ENCODE peak calls at places on chromosomes 12 and 14, in six cellular contexts. One of them, this sample, is unnamed.

GRCh38 chr14:105818712-105819005 is 292.3 kb downstream of the TMEM121 start:
- DNase-seq in mesendoderm: no peak
- DNase-seq in IMR-90: no peak
- DNase-seq in H9: no peak
- DNase-seq in mesenchymal stem cell: no peak
- DNase-seq in neuronal stem cell: no peak
- DNase-seq in this sample: no peak

GRCh38 chr12:77893918-77894317 is 63.2 kb downstream of the NAV3 start:
- DNase-seq in H9: no peak
- DNase-seq in mesendoderm: no peak
- DNase-seq in mesenchymal stem cell: peak
- DNase-seq in neuronal stem cell: no peak
- DNase-seq in IMR-90: peak
- DNase-seq in this sample: no peak

GRCh38 chr12:50222275-50222783 is 55.2 kb upstream of the CERS5 start:
- DNase-seq in H9: peak
- DNase-seq in mesendoderm: peak
- DNase-seq in mesenchymal stem cell: peak
- DNase-seq in neuronal stem cell: peak
- DNase-seq in IMR-90: peak
- DNase-seq in this sample: no peak

GRCh38 chr12:4320287-4320858 is 640 bp upstream of the TIGAR start:
- DNase-seq in IMR-90: no peak
- DNase-seq in neuronal stem cell: peak
- DNase-seq in H9: no peak
- DNase-seq in mesendoderm: no peak
- DNase-seq in mesenchymal stem cell: no peak
- DNase-seq in this sample: no peak

GRCh38 chr12:127355061-127355820 is 911.7 kb upstream of the TMEM132C start:
- DNase-seq in IMR-90: no peak
- DNase-seq in mesendoderm: peak
- DNase-seq in neuronal stem cell: no peak
- DNase-seq in H9: peak
- DNase-seq in mesenchymal stem cell: no peak
- DNase-seq in this sample: no peak

GRCh38 chr12:118371354-118372282 is 1.1 kb downstream of the TAOK3 start:
- DNase-seq in IMR-90: no peak
- DNase-seq in mesendoderm: peak
- DNase-seq in mesenchymal stem cell: peak
- DNase-seq in H9: peak
- DNase-seq in neuronal stem cell: peak
- DNase-seq in this sample: peak

GRCh38 chr12:278046-278445 is 15.4 kb upstream of the SLC6A13 start:
- DNase-seq in mesendoderm: no peak
- DNase-seq in neuronal stem cell: no peak
- DNase-seq in mesenchymal stem cell: no peak
- DNase-seq in H9: no peak
- DNase-seq in IMR-90: no peak
- DNase-seq in this sample: no peak

GRCh38 chr14:79543966-79544365 is 667.3 kb downstream of the DIO2 start:
- DNase-seq in H9: peak
- DNase-seq in mesendoderm: peak
- DNase-seq in IMR-90: peak
- DNase-seq in mesenchymal stem cell: peak
- DNase-seq in neuronal stem cell: no peak
- DNase-seq in this sample: peak

GRCh38 chr12:106974525-106974924 is 12.4 kb downstream of the MTERF2 start:
- DNase-seq in H9: no peak
- DNase-seq in neuronal stem cell: no peak
- DNase-seq in mesendoderm: no peak
- DNase-seq in IMR-90: no peak
- DNase-seq in mesenchymal stem cell: no peak
- DNase-seq in this sample: no peak

GRCh38 chr14:58826845-58827686 is 189.3 kb downstream of the DACT1 start:
- DNase-seq in mesendoderm: no peak
- DNase-seq in H9: no peak
- DNase-seq in mesenchymal stem cell: no peak
- DNase-seq in neuronal stem cell: no peak
- DNase-seq in IMR-90: no peak
- DNase-seq in this sample: no peak

GRCh38 chr12:55716582-55717396 is 943 bp downstream of the BLOC1S1 start:
- DNase-seq in neuronal stem cell: no peak
- DNase-seq in H9: no peak
- DNase-seq in IMR-90: no peak
- DNase-seq in mesendoderm: no peak
- DNase-seq in mesenchymal stem cell: no peak
- DNase-seq in this sample: no peak

GRCh38 chr12:57739914-57740538 is 1.5 kb upstream of the AGAP2 start:
- DNase-seq in IMR-90: no peak
- DNase-seq in mesendoderm: no peak
- DNase-seq in H9: no peak
- DNase-seq in mesenchymal stem cell: no peak
- DNase-seq in neuronal stem cell: no peak
- DNase-seq in this sample: no peak

GRCh38 chr12:116346751-116347150 is 69.3 kb upstream of the MED13L start:
- DNase-seq in mesendoderm: no peak
- DNase-seq in H9: no peak
- DNase-seq in mesenchymal stem cell: peak
- DNase-seq in neuronal stem cell: no peak
- DNase-seq in IMR-90: peak
- DNase-seq in this sample: no peak

GRCh38 chr14:35254736-35255135 is 37.4 kb upstream of the PSMA6 start:
- DNase-seq in neuronal stem cell: no peak
- DNase-seq in mesenchymal stem cell: no peak
- DNase-seq in IMR-90: no peak
- DNase-seq in H9: no peak
- DNase-seq in mesendoderm: no peak
- DNase-seq in this sample: no peak

GRCh38 chr12:132178801-132179401 is 34.6 kb downstream of the NOC4L start:
- DNase-seq in mesendoderm: no peak
- DNase-seq in H9: no peak
- DNase-seq in mesenchymal stem cell: no peak
- DNase-seq in IMR-90: no peak
- DNase-seq in neuronal stem cell: no peak
- DNase-seq in this sample: no peak

GRCh38 chr12:121806556-121807308 is 2.9 kb downstream of the SETD1B start:
- DNase-seq in neuronal stem cell: no peak
- DNase-seq in H9: no peak
- DNase-seq in mesenchymal stem cell: peak
- DNase-seq in mesendoderm: peak
- DNase-seq in IMR-90: no peak
- DNase-seq in this sample: no peak

GRCh38 chr14:68790656-68791077 is 2.2 kb downstream of the ZFP36L1 start:
- DNase-seq in mesenchymal stem cell: no peak
- DNase-seq in IMR-90: no peak
- DNase-seq in mesendoderm: peak
- DNase-seq in neuronal stem cell: no peak
- DNase-seq in H9: no peak
- DNase-seq in this sample: peak

GRCh38 chr14:72902802-72903530 is 9.1 kb upstream of the DPF3 start:
- DNase-seq in H9: no peak
- DNase-seq in mesendoderm: no peak
- DNase-seq in mesenchymal stem cell: no peak
- DNase-seq in IMR-90: no peak
- DNase-seq in neuronal stem cell: no peak
- DNase-seq in this sample: no peak

GRCh38 chr12:94636462-94637085 is 13.8 kb downstream of the TMCC3 start:
- DNase-seq in neuronal stem cell: no peak
- DNase-seq in mesendoderm: no peak
- DNase-seq in mesenchymal stem cell: peak
- DNase-seq in H9: no peak
- DNase-seq in IMR-90: no peak
- DNase-seq in this sample: no peak

GRCh38 chr12:103877934-103878510 is 37.0 kb upstream of the NT5DC3 start:
- DNase-seq in IMR-90: peak
- DNase-seq in mesenchymal stem cell: peak
- DNase-seq in H9: peak
- DNase-seq in neuronal stem cell: peak
- DNase-seq in mesendoderm: peak
- DNase-seq in this sample: peak

GRCh38 chr14:92121207-92121669 is 268 bp downstream of the NDUFB1 start:
- DNase-seq in mesendoderm: no peak
- DNase-seq in IMR-90: peak
- DNase-seq in mesenchymal stem cell: peak
- DNase-seq in neuronal stem cell: peak
- DNase-seq in H9: no peak
- DNase-seq in this sample: no peak

GRCh38 chr14:57008534-57008933 is 198.3 kb upstream of the OTX2 start:
- DNase-seq in neuronal stem cell: no peak
- DNase-seq in IMR-90: no peak
- DNase-seq in H9: no peak
- DNase-seq in mesenchymal stem cell: no peak
- DNase-seq in mesendoderm: peak
- DNase-seq in this sample: no peak

GRCh38 chr12:131607658-131608447 is 103.0 kb upstream of the SFSWAP start:
- DNase-seq in mesendoderm: no peak
- DNase-seq in mesenchymal stem cell: no peak
- DNase-seq in H9: no peak
- DNase-seq in IMR-90: no peak
- DNase-seq in neuronal stem cell: no peak
- DNase-seq in this sample: no peak

GRCh38 chr14:89564291-89564957 is 147.4 kb upstream of the FOXN3 start:
- DNase-seq in IMR-90: no peak
- DNase-seq in neuronal stem cell: no peak
- DNase-seq in mesenchymal stem cell: no peak
- DNase-seq in mesendoderm: no peak
- DNase-seq in H9: no peak
- DNase-seq in this sample: no peak

GRCh38 chr12:107126688-107127481 is 33.5 kb upstream of the CRY1 start:
- DNase-seq in neuronal stem cell: no peak
- DNase-seq in mesendoderm: no peak
- DNase-seq in mesenchymal stem cell: no peak
- DNase-seq in H9: no peak
- DNase-seq in IMR-90: peak
- DNase-seq in this sample: no peak

GRCh38 chr12:2138871-2139308 is 86.1 kb downstream of the CACNA1C start:
- DNase-seq in neuronal stem cell: no peak
- DNase-seq in H9: no peak
- DNase-seq in IMR-90: peak
- DNase-seq in mesendoderm: no peak
- DNase-seq in mesenchymal stem cell: peak
- DNase-seq in this sample: no peak

GRCh38 chr14:53979747-53980642 is 23.4 kb upstream of the BMP4 start:
- DNase-seq in neuronal stem cell: no peak
- DNase-seq in mesenchymal stem cell: peak
- DNase-seq in mesendoderm: peak
- DNase-seq in H9: peak
- DNase-seq in IMR-90: peak
- DNase-seq in this sample: no peak

GRCh38 chr12:51717325-51717925 is 126.4 kb downstream of the SCN8A start:
- DNase-seq in neuronal stem cell: no peak
- DNase-seq in IMR-90: no peak
- DNase-seq in H9: no peak
- DNase-seq in mesenchymal stem cell: no peak
- DNase-seq in mesendoderm: no peak
- DNase-seq in this sample: no peak

GRCh38 chr12:6215932-6216494 is 15.8 kb downstream of the CD9 start:
- DNase-seq in mesenchymal stem cell: peak
- DNase-seq in neuronal stem cell: no peak
- DNase-seq in H9: peak
- DNase-seq in mesendoderm: peak
- DNase-seq in IMR-90: peak
- DNase-seq in this sample: no peak
- H3K4ac ChIP-seq in mesenchymal stem cell: no peak
- H3K4ac ChIP-seq in neuronal stem cell: no peak
- H3K4ac ChIP-seq in H9: peak
- H3K4ac ChIP-seq in mesendoderm: peak
- H3K4ac ChIP-seq in IMR-90: peak
- H3K4ac ChIP-seq in this sample: peak

GRCh38 chr14:76525106-76525825 is 149.3 kb downstream of the ESRRB start:
- DNase-seq in IMR-90: no peak
- DNase-seq in mesenchymal stem cell: no peak
- DNase-seq in mesendoderm: no peak
- DNase-seq in neuronal stem cell: no peak
- DNase-seq in H9: no peak
- DNase-seq in this sample: no peak
- H3K4ac ChIP-seq in IMR-90: no peak
- H3K4ac ChIP-seq in mesenchymal stem cell: no peak
- H3K4ac ChIP-seq in mesendoderm: no peak
- H3K4ac ChIP-seq in neuronal stem cell: no peak
- H3K4ac ChIP-seq in H9: no peak
- H3K4ac ChIP-seq in this sample: no peak

GRCh38 chr14:90676859-90677258 is 139.4 kb downstream of the TTC7B start:
- DNase-seq in H9: no peak
- DNase-seq in neuronal stem cell: no peak
- DNase-seq in mesenchymal stem cell: peak
- DNase-seq in IMR-90: peak
- DNase-seq in mesendoderm: no peak
- DNase-seq in this sample: no peak
- H3K4ac ChIP-seq in H9: no peak
- H3K4ac ChIP-seq in neuronal stem cell: no peak
- H3K4ac ChIP-seq in mesenchymal stem cell: no peak
- H3K4ac ChIP-seq in IMR-90: peak
- H3K4ac ChIP-seq in mesendoderm: no peak
- H3K4ac ChIP-seq in this sample: no peak

GRCh38 chr12:75661927-75662326 is 150.5 kb upstream of the KRR1 start:
- DNase-seq in mesendoderm: no peak
- DNase-seq in mesenchymal stem cell: peak
- DNase-seq in IMR-90: peak
- DNase-seq in neuronal stem cell: no peak
- DNase-seq in H9: no peak
- DNase-seq in this sample: no peak

GRCh38 chr12:75658826-75659823 is 147.7 kb upstream of the KRR1 start:
- DNase-seq in neuronal stem cell: no peak
- DNase-seq in IMR-90: peak
- DNase-seq in mesendoderm: no peak
- DNase-seq in mesenchymal stem cell: peak
- DNase-seq in H9: no peak
- DNase-seq in this sample: no peak

GRCh38 chr12:75660107-75660530 is 148.7 kb upstream of the KRR1 start:
- DNase-seq in IMR-90: peak
- DNase-seq in neuronal stem cell: no peak
- DNase-seq in H9: no peak
- DNase-seq in mesendoderm: no peak
- DNase-seq in mesenchymal stem cell: peak
- DNase-seq in this sample: no peak

GRCh38 chr12:75662501-75663159 is 151.2 kb upstream of the KRR1 start:
- DNase-seq in H9: no peak
- DNase-seq in mesendoderm: no peak
- DNase-seq in neuronal stem cell: no peak
- DNase-seq in mesenchymal stem cell: peak
- DNase-seq in IMR-90: no peak
- DNase-seq in this sample: no peak

DNA sequence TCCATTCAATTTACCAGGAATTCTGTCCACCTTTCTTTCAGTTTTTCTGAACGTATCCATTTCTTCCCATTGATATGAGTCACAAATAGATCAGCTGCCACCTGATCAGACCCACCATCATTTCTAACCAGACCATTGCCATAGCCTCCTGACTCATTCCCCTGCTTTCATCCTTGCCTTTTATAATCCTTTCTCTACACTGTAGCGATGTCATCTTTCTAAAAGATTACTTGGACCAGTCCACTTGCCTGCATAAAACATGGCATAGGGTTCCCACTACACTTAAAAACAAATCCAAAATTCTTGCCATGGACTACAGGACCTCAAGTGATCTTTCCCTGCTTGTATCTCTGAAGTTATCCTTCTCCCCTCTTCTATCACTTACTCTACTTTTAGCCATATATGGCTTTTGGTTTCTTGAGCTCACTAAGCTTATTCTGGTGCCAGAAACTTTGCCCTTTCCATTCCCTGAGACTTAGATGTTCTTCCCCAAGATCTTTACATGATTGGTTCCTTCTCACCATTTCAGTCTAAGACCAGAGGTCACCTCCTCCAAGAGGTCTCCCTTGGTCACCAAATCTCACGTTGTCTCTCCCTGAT is 149.5 kb upstream of the KRR1 start:
- DNase-seq in neuronal stem cell: no peak
- DNase-seq in mesendoderm: no peak
- DNase-seq in IMR-90: peak
- DNase-seq in H9: no peak
- DNase-seq in mesenchymal stem cell: peak
- DNase-seq in this sample: no peak
- H3K4ac ChIP-seq in neuronal stem cell: no peak
- H3K4ac ChIP-seq in mesendoderm: no peak
- H3K4ac ChIP-seq in IMR-90: peak
- H3K4ac ChIP-seq in H9: no peak
- H3K4ac ChIP-seq in mesenchymal stem cell: no peak
- H3K4ac ChIP-seq in this sample: no peak